ENCODE peak calls at places on chromosome 5, in ten cellular contexts. L is GM10248; E is AG04449; G is omental fat pad; I is kidney; S is cardiac fibroblast; T is brain microvascular endothelial cell; M is lower leg skin; Z is CD8-positive, alpha-beta T cell; K is PC-3. P is an unnamed sample.

GRCh38 chr5:169873642-169874041 is 106.7 kb downstream of the INSYN2B start:
- DNase-seq in L (no peak), E (no peak), G (no peak), I (no peak), S (peak), T (peak), M (no peak), Z (no peak), K (no peak), P (no peak)

GRCh38 chr5:65125681-65126080 is 356.0 kb downstream of the ADAMTS6 start:
- DNase-seq in L (no peak), E (no peak), G (no peak), I (no peak), S (no peak), T (no peak), M (no peak), Z (no peak), K (no peak), P (no peak)

GRCh38 chr5:39668980-39669379 is 244.2 kb upstream of the DAB2 start:
- DNase-seq in L (no peak), E (no peak), G (no peak), I (no peak), S (no peak), T (no peak), M (no peak), Z (no peak), K (no peak), P (no peak)

GRCh38 chr5:134511796-134512660 is 13.4 kb upstream of the JADE2 start:
- DNase-seq in L (no peak), E (no peak), G (peak), I (peak), S (peak), T (peak), M (peak), Z (no peak), K (peak), P (no peak)

GRCh38 chr5:177089825-177090641 is 3.3 kb downstream of the FGFR4 start:
- DNase-seq in L (no peak), E (no peak), G (no peak), I (peak), S (no peak), T (no peak), M (no peak), Z (no peak), K (no peak), P (no peak)

GRCh38 chr5:3364433-3364832 is 231.2 kb upstream of the IRX1 start:
- DNase-seq in L (no peak), E (no peak), G (no peak), I (no peak), S (no peak), T (no peak), M (no peak), Z (no peak), K (no peak), P (no peak)

GRCh38 chr5:121273818-121274433 is 577.8 kb upstream of the FTMT start:
- DNase-seq in L (no peak), E (peak), G (no peak), I (no peak), S (peak), T (peak), M (no peak), Z (no peak), K (peak), P (no peak)

GRCh38 chr5:80033513-80033912 is 1.6 kb upstream of the THBS4 start:
- DNase-seq in L (no peak), E (no peak), G (no peak), I (no peak), S (no peak), T (no peak), M (no peak), Z (no peak), K (no peak), P (no peak)

GRCh38 chr5:84564311-84564710 is 179.6 kb upstream of the EDIL3 start:
- DNase-seq in L (no peak), E (peak), G (no peak), I (no peak), S (peak), T (no peak), M (no peak), Z (no peak), K (no peak), P (no peak)

GRCh38 chr5:111389390-111390082 is 122.8 kb downstream of the STARD4 start:
- DNase-seq in L (no peak), E (peak), G (no peak), I (no peak), S (peak), T (peak), M (no peak), Z (no peak), K (peak), P (no peak)

GRCh38 chr5:117486879-117487391 is 912.3 kb upstream of the SEMA6A start:
- DNase-seq in L (no peak), E (no peak), G (no peak), I (no peak), S (no peak), T (no peak), M (no peak), Z (no peak), K (no peak), P (no peak)

GRCh38 chr5:153813871-153814270 is 224.8 kb downstream of the FAM114A2 start:
- DNase-seq in L (no peak), E (no peak), G (no peak), I (no peak), S (peak), T (no peak), M (no peak), Z (no peak), K (no peak), P (no peak)

GRCh38 chr5:107808671-107809137 is 138.0 kb upstream of the EFNA5 start:
- DNase-seq in L (no peak), E (no peak), G (no peak), I (peak), S (no peak), T (no peak), M (no peak), Z (no peak), K (no peak), P (no peak)

GRCh38 chr5:98103807-98104206 is 669.7 kb upstream of the RGMB start:
- DNase-seq in L (no peak), E (no peak), G (no peak), I (no peak), S (no peak), T (no peak), M (no peak), Z (no peak), K (no peak), P (no peak)

GRCh38 chr5:174827521-174827920 is 103.1 kb downstream of the MSX2 start:
- DNase-seq in L (no peak), E (peak), G (no peak), I (no peak), S (peak), T (peak), M (no peak), Z (no peak), K (no peak), P (no peak)

GRCh38 chr5:75405296-75405695 is 68.3 kb downstream of the HMGCR start:
- DNase-seq in L (no peak), E (no peak), G (no peak), I (no peak), S (peak), T (peak), M (no peak), Z (no peak), K (no peak), P (no peak)

GRCh38 chr5:5014836-5015235 is 125.3 kb upstream of the ADAMTS16 start:
- DNase-seq in L (no peak), E (no peak), G (no peak), I (no peak), S (no peak), T (peak), M (no peak), Z (no peak), K (peak), P (no peak)

GRCh38 chr5:61632064-61632463 is 300.0 kb downstream of the ZSWIM6 start:
- DNase-seq in L (no peak), E (no peak), G (no peak), I (no peak), S (no peak), T (no peak), M (no peak), Z (no peak), K (no peak), P (no peak)

GRCh38 chr5:125065736-125066135 is 319.3 kb upstream of the ZNF608 start:
- DNase-seq in L (no peak), E (no peak), G (no peak), I (no peak), S (no peak), T (no peak), M (no peak), Z (no peak), K (no peak), P (no peak)

GRCh38 chr5:42621242-42621641 is 135.4 kb upstream of the CCDC152 start:
- DNase-seq in L (no peak), E (no peak), G (no peak), I (no peak), S (no peak), T (no peak), M (no peak), Z (no peak), K (no peak), P (no peak)

GRCh38 chr5:1291611-1292080 is 3.2 kb downstream of the TERT start:
- DNase-seq in L (no peak), E (no peak), G (no peak), I (peak), S (no peak), T (no peak), M (no peak), Z (peak), K (no peak), P (peak)

GRCh38 chr5:88833371-88834107 is 49.4 kb downstream of the MEF2C start:
- DNase-seq in L (no peak), E (no peak), G (no peak), I (no peak), S (peak), T (peak), M (peak), Z (no peak), K (no peak), P (no peak)

GRCh38 chr5:17436345-17436744 is 61.7 kb upstream of the TAF11L2 start:
- DNase-seq in L (no peak), E (no peak), G (no peak), I (no peak), S (no peak), T (no peak), M (no peak), Z (no peak), K (no peak), P (no peak)
- TF ChIP-seq CTCF in L (no peak), E (no peak), G (no peak), I (no peak), S (no peak), T (no peak), M (no peak), Z (no peak), K (no peak), P (no peak)

GRCh38 chr5:115549154-115549553 is 4.6 kb upstream of the FEM1C start:
- DNase-seq in L (peak), E (no peak), G (no peak), I (no peak), S (peak), T (no peak), M (no peak), Z (no peak), K (peak), P (no peak)
- TF ChIP-seq CTCF in L (peak), E (no peak), G (no peak), I (no peak), S (peak), T (peak), M (no peak), Z (no peak), K (peak), P (no peak)

GRCh38 chr5:171610053-171610452 is 175.6 kb upstream of the SMIM23 start:
- DNase-seq in L (no peak), E (no peak), G (no peak), I (no peak), S (no peak), T (no peak), M (no peak), Z (no peak), K (no peak), P (no peak)

GRCh38 chr5:171610686-171611085 is 174.9 kb upstream of the SMIM23 start:
- DNase-seq in L (no peak), E (no peak), G (no peak), I (no peak), S (no peak), T (no peak), M (no peak), Z (no peak), K (no peak), P (no peak)

GRCh38 chr5:171607863-171608262 is 177.8 kb upstream of the SMIM23 start:
- DNase-seq in L (no peak), E (no peak), G (no peak), I (no peak), S (no peak), T (no peak), M (no peak), Z (no peak), K (no peak), P (no peak)

GRCh38 chr5:171604195-171604594 is 181.4 kb upstream of the SMIM23 start:
- DNase-seq in L (no peak), E (no peak), G (no peak), I (no peak), S (no peak), T (no peak), M (no peak), Z (no peak), K (no peak), P (no peak)

DNA sequence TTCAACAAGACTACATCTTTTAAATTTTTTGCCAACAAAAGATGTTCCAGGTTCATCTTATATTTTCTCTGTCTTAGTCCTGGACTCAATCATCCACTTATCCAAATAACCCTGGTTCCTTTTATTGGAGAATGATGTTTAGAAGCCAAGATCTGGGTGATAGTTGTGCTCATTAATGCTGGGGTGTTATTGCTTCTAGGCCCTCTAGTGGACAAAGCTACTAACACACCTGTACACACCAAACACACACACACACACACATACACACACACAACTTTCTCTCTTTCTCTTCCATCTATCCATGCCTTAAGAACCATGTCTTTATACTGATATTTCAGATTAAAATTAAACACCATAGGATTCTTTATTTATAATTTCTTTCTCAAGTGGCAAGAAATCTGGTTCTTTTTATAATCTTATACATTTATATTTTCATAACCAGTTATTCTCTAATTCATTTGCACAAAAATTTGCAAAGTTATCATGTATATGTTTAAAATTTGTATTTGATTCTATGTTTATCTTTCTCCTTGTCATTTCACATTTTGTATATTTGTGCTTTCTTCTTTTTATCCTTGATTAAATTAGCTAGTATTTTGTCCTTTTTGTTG is 179.1 kb upstream of the SMIM23 start:
- DNase-seq in L (no peak), E (no peak), G (no peak), I (no peak), S (peak), T (no peak), M (no peak), Z (no peak), K (peak), P (no peak)
- TF ChIP-seq CTCF in L (peak), E (peak), G (no peak), I (peak), S (peak), T (peak), M (no peak), Z (peak), K (peak), P (no peak)

GRCh38 chr5:7976411-7977190 is 107.7 kb downstream of the MTRR start:
- DNase-seq in L (no peak), E (no peak), G (no peak), I (no peak), S (no peak), T (no peak), M (no peak), Z (no peak), K (peak), P (no peak)
- TF ChIP-seq CTCF in L (no peak), E (no peak), G (no peak), I (no peak), S (no peak), T (no peak), M (no peak), Z (no peak), K (no peak), P (no peak)

DNA sequence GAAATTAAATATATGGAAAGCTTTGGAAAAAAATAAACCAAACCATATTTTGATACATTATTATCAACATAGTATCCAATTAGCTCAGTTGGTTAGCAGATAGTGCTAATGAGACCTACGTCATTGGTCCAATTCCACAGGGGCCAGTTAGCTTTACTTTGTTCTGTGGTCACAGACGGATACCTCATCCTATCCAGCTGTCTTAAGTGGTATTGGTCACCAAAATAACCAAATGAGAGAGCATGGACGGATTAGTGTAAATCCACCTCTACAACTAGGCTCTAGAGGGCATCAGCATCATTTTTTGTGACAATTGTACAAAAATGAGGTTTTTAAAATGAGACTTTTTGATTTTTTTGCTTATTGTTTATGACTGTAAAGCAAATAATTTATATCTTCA is 364.2 kb downstream of the KIAA0825 start:
- DNase-seq in L (no peak), E (no peak), G (no peak), I (no peak), S (peak), T (no peak), M (no peak), Z (no peak), K (no peak), P (no peak)
- TF ChIP-seq CTCF in L (no peak), E (no peak), G (no peak), I (no peak), S (no peak), T (no peak), M (no peak), Z (no peak), K (peak), P (no peak)

P was measured in activated B cell treated with CpG ODN at 0.5 μM for 24 hours.